ENCODE peak calls at places on chromosomes 3 and 15, in nine cellular contexts. D is right lobe of liver; R is colonic mucosa; E is tibial artery; K is Peyer's patch; J is heart left ventricle; U is hepatocyte; Q is GM23248; M is CD4-positive, alpha-beta memory T cell. P is an unnamed sample.

GRCh38 chr3:141091416-141091815 is 40.3 kb downstream of the SPSB4 start:
- DNase-seq in D (no peak), R (no peak), E (no peak), K (no peak), J (no peak), U (no peak), Q (no peak), M (no peak), P (no peak)

GRCh38 chr3:122246214-122246613 is 62.7 kb downstream of the CASR start:
- DNase-seq in D (no peak), R (no peak), E (no peak), K (no peak), J (no peak), U (no peak), Q (peak; percentile 32), M (no peak), P (no peak)

GRCh38 chr15:79434361-79434760 is 2.2 kb downstream of the MINAR1 start:
- DNase-seq in D (no peak), R (no peak), E (no peak), K (no peak), J (no peak), U (no peak), Q (no peak), M (no peak), P (no peak)

GRCh38 chr15:29937956-29938355 is 115.7 kb upstream of the TJP1 start:
- DNase-seq in D (no peak), R (no peak), E (no peak), K (no peak), J (no peak), U (no peak), Q (peak; percentile 36), M (no peak), P (no peak)

GRCh38 chr3:38573606-38574005 is 75.9 kb downstream of the SCN5A start:
- DNase-seq in D (no peak), R (no peak), E (peak; percentile 9), K (peak; percentile 5), J (no peak), U (no peak), Q (no peak), M (no peak), P (no peak)

GRCh38 chr15:41161736-41162135 is 45.7 kb upstream of the INO80 start:
- DNase-seq in D (no peak), R (no peak), E (no peak), K (no peak), J (no peak), U (no peak), Q (peak; percentile 3), M (no peak), P (no peak)

GRCh38 chr15:33279613-33280205 is 31.1 kb upstream of the RYR3 start:
- DNase-seq in D (no peak), R (no peak), E (no peak), K (no peak), J (no peak), U (no peak), Q (peak; percentile 53), M (no peak), P (no peak)

GRCh38 chr3:93991286-93992030 is 11.5 kb downstream of the ARL13B start:
- DNase-seq in D (no peak), R (no peak), E (no peak), K (no peak), J (no peak), U (no peak), Q (no peak), M (no peak), P (no peak)

GRCh38 chr3:46138571-46138970 is 69.5 kb downstream of the CCR1 start:
- DNase-seq in D (no peak), R (no peak), E (no peak), K (no peak), J (no peak), U (no peak), Q (no peak), M (no peak), P (no peak)

GRCh38 chr3:57161915-57162314 is 3.2 kb downstream of the IL17RD start:
- DNase-seq in D (no peak), R (no peak), E (no peak), K (no peak), J (no peak), U (no peak), Q (no peak), M (no peak), P (no peak)

DNA sequence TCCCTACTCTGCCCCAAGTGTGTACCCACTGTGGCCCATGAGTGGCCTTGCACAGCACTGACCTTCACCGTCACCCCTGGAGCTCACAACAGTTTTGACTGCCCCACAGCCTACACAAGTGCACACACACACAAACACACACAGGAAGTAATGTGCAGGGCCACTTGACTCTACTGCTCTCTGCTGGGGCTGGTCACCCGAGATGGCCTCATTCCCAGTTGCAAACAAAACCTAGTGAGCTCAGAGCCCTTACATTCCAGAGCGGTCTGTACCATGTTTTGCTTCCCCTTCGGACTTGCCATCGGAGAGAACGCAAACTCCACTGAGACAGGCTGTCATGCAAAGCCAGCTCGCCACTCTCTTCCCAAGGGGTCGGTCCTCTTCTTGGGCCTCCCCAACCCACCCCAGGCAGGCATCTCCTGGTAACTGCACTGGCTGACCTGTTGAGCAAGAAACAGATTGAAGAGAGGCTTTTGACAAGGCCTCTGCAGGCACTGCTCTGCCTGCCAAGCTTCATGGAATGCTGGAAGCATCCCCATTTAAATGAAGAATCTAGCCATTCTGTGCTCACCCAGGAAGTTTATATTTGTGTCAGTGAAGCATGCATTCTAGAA is 232.0 kb upstream of the IGF1R start:
- DNase-seq in D (no peak), R (no peak), E (no peak), K (no peak), J (no peak), U (no peak), Q (no peak), M (no peak), P (no peak)
- H3K27me3 ChIP-seq in D (no peaks in the 10 kb centered on the region), R (no peaks in the 10 kb centered on the region), E (peaks cover 11% of the 10 kb centered on the region), K (peaks cover 6% of the 10 kb centered on the region), J (peaks cover 23% of the 10 kb centered on the region), U (peaks cover 11% of the 10 kb centered on the region), Q (peaks cover 17% of the 10 kb centered on the region), M (no peaks in the 10 kb centered on the region), P (peaks cover 11% of the 10 kb centered on the region)

GRCh38 chr3:59660376-59660775 is 610.6 kb upstream of the CFAP20DC start:
- DNase-seq in D (no peak), R (no peak), E (no peak), K (no peak), J (no peak), U (peak; percentile 16), Q (peak; percentile 58), M (no peak), P (no peak)

GRCh38 chr3:59659755-59660154 is 609.9 kb upstream of the CFAP20DC start:
- DNase-seq in D (no peak), R (no peak), E (no peak), K (no peak), J (no peak), U (no peak), Q (no peak), M (no peak), P (no peak)

GRCh38 chr3:59660852-59661624 is 611.2 kb upstream of the CFAP20DC start:
- DNase-seq in D (no peak), R (peak; percentile 32), E (no peak), K (no peak), J (no peak), U (no peak), Q (no peak), M (no peak), P (no peak)

GRCh38 chr3:59658236-59658635 is 608.4 kb upstream of the CFAP20DC start:
- DNase-seq in D (no peak), R (no peak), E (no peak), K (no peak), J (no peak), U (peak; percentile 20), Q (no peak), M (no peak), P (no peak)

GRCh38 chr3:59663076-59663850 is 613.4 kb upstream of the CFAP20DC start:
- DNase-seq in D (no peak), R (no peak), E (no peak), K (no peak), J (no peak), U (no peak), Q (no peak), M (no peak), P (no peak)
- H3K4me3 ChIP-seq in D (no peak overlapping the region), R (no peak overlapping the region), E (no peak overlapping the region), K (no peak overlapping the region), J (no peak overlapping the region), U (no peak overlapping the region), Q (no peak overlapping the region), M (no peak overlapping the region), P (no peak overlapping the region)

GRCh38 chr3:149646181-149646766 is 11.6 kb downstream of the WWTR1 start:
- DNase-seq in D (no peak), R (no peak), E (no peak), K (no peak), J (no peak), U (no peak), Q (peak; percentile 85), M (no peak), P (no peak)
- H3K36me3 ChIP-seq in D (no peaks in the 10 kb centered on the region), R (no peaks in the 10 kb centered on the region), E (no peaks in the 10 kb centered on the region), K (no peaks in the 10 kb centered on the region), J (no peaks in the 10 kb centered on the region), U (no peaks in the 10 kb centered on the region), Q (peaks cover 7% of the 10 kb centered on the region), M (no peaks in the 10 kb centered on the region), P (peaks cover 4% of the 10 kb centered on the region)

GRCh38 chr3:64266983-64267382 is 41.7 kb upstream of the PRICKLE2 start:
- DNase-seq in D (no peak), R (no peak), E (no peak), K (no peak), J (no peak), U (no peak), Q (peak; percentile 54), M (no peak), P (peak; percentile 22)
- H3K27me3 ChIP-seq in D (no peaks in the 10 kb centered on the region), R (peaks cover 5% of the 10 kb centered on the region), E (no peaks in the 10 kb centered on the region), K (no peaks in the 10 kb centered on the region), J (no peaks in the 10 kb centered on the region), U (no peaks in the 10 kb centered on the region), Q (no peaks in the 10 kb centered on the region), M (no peaks in the 10 kb centered on the region), P (no peaks in the 10 kb centered on the region)

DNA sequence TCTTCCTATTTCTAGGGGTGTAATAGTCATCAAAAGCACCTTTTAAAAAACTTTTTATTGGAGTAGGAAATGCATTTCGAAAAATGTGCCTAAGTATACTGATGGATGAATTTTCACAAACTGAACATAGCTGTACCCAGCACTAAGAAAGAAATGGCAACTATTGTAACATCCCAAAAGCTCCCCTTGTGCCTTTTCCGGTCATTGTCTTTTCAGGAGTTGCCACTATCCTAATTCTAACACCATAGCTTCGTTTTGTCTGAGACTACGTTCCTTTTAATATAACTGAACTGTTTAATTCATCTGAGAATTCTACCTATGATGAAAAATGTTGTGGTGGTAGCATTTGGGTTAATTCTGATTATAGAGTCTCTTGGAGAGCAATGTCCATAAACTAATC is 1.9 kb downstream of the TIMMDC1 start:
- DNase-seq in D (no peak), R (no peak), E (no peak), K (no peak), J (no peak), U (no peak), Q (no peak), M (no peak), P (no peak)
- H3K4me3 ChIP-seq in D (no peak overlapping the region), R (no peak overlapping the region), E (no peak overlapping the region), K (no peak overlapping the region), J (peak overlapping the region; percentile 91), U (no peak overlapping the region), Q (peak overlapping the region; percentile 99), M (no peak overlapping the region), P (no peak overlapping the region)

DNA sequence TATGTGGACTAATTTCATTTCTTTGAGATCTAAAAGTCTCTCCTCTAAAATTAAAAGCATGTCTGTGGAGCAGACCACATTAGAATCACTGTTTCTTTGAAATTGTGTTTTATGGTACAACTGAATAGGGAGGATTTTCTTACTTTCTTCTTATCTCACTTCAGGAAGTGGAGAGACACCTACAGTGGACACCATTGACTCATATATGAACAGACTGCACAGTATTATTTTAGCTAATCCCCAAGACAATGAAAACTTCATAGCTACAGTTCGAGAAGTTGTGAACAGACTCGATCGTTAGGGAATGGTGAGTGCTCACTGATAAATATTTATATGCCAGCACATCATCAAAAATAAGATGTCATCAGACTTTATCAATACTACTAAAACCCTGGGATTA is 58.3 kb downstream of the HMG20A start:
- DNase-seq in D (no peak), R (no peak), E (no peak), K (no peak), J (no peak), U (no peak), Q (no peak), M (no peak), P (no peak)
- H3K36me3 ChIP-seq in D (no peaks in the 10 kb centered on the region), R (peaks cover 3% of the 10 kb centered on the region), E (peaks cover 46% of the 10 kb centered on the region), K (no peaks in the 10 kb centered on the region), J (peaks cover 12% of the 10 kb centered on the region), U (no peaks in the 10 kb centered on the region), Q (peaks cover 22% of the 10 kb centered on the region), M (peaks cover 32% of the 10 kb centered on the region), P (peaks cover 8% of the 10 kb centered on the region)

P was measured in H7.